ENCODE peak calls at places on chromosomes 4 and X, in seven cellular contexts. T is A549, Q is heart left ventricle, J is breast epithelium, G is ovary, B is NB4, L is tibial nerve. E is an unnamed sample.

GRCh38 chr4:61693520-61693919 is 493.4 kb downstream of the ADGRL3 start:
- DNase-seq in T (no peak), Q (no peak), J (no peak), G (no peak), B (no peak), L (no peak), E (no peak)

GRCh38 chr4:158588285-158588684 is 66.6 kb downstream of the RXFP1 start:
- DNase-seq in T (no peak), Q (no peak), J (no peak), G (no peak), B (no peak), L (no peak), E (no peak)

GRCh38 chr4:169345207-169345788 is 74.5 kb upstream of the SH3RF1 start:
- DNase-seq in T (peak), Q (no peak), J (no peak), G (no peak), B (no peak), L (no peak), E (no peak)

GRCh38 chr4:14841801-14842748 is 160.2 kb upstream of the CPEB2 start:
- DNase-seq in T (peak), Q (peak), J (no peak), G (no peak), B (peak), L (no peak), E (no peak)

GRCh38 chr4:80243274-80244018 is 23.0 kb upstream of the FGF5 start:
- DNase-seq in T (no peak), Q (no peak), J (no peak), G (no peak), B (no peak), L (no peak), E (no peak)

GRCh38 chr4:77804471-77804870 is 14.7 kb downstream of the CNOT6L start:
- DNase-seq in T (no peak), Q (no peak), J (no peak), G (no peak), B (no peak), L (no peak), E (no peak)

GRCh38 chrX:125420809-125421208 is 101.1 kb downstream of the TEX13C start:
- DNase-seq in T (no peak), Q (no peak), J (no peak), G (no peak), B (no peak), L (no peak), E (no peak)

GRCh38 chr4:85637778-85638177 is 162.8 kb downstream of the ARHGAP24 start:
- DNase-seq in T (no peak), Q (no peak), J (no peak), G (no peak), B (no peak), L (no peak), E (no peak)

GRCh38 chrX:10296581-10296980 is 139.8 kb downstream of the CLCN4 start:
- DNase-seq in T (no peak), Q (no peak), J (no peak), G (no peak), B (no peak), L (no peak), E (no peak)

GRCh38 chr4:33467291-33467690 is 2747.1 kb downstream of the PCDH7 start:
- DNase-seq in T (no peak), Q (no peak), J (no peak), G (no peak), B (no peak), L (no peak), E (no peak)

GRCh38 chr4:93743638-93744037 is 84.9 kb upstream of the ATOH1 start:
- DNase-seq in T (no peak), Q (no peak), J (no peak), G (no peak), B (no peak), L (no peak), E (no peak)

GRCh38 chr4:152454398-152455011 is 81.4 kb downstream of the FBXW7 start:
- DNase-seq in T (peak), Q (no peak), J (no peak), G (no peak), B (peak), L (no peak), E (no peak)

GRCh38 chr4:37644962-37645361 is 41.2 kb downstream of the RELL1 start:
- DNase-seq in T (no peak), Q (no peak), J (no peak), G (no peak), B (no peak), L (no peak), E (no peak)

GRCh38 chr4:123869517-123870282 is 473.1 kb downstream of the SPRY1 start:
- DNase-seq in T (no peak), Q (no peak), J (no peak), G (peak), B (no peak), L (no peak), E (no peak)

GRCh38 chr4:118798658-118799057 is 37.3 kb downstream of the SEC24D start:
- DNase-seq in T (peak), Q (no peak), J (no peak), G (no peak), B (no peak), L (no peak), E (no peak)

GRCh38 chrX:130523460-130524394 is 121.9 kb downstream of the RBMX2 start:
- DNase-seq in T (no peak), Q (peak), J (no peak), G (no peak), B (peak), L (peak), E (no peak)

GRCh38 chr4:22515888-22516541 is at the start of gene ADGRA3:
- DNase-seq in T (peak), Q (peak), J (peak), G (peak), B (peak), L (peak), E (peak)

GRCh38 chr4:139550724-139551429 is 5.1 kb downstream of the SETD7 start:
- DNase-seq in T (no peak), Q (no peak), J (no peak), G (peak), B (no peak), L (no peak), E (no peak)

GRCh38 chr4:128688846-128689467 is 120.5 kb upstream of the JADE1 start:
- DNase-seq in T (no peak), Q (no peak), J (no peak), G (no peak), B (no peak), L (no peak), E (no peak)

GRCh38 chrX:149521438-149521837 is 16.3 kb upstream of the IDS start:
- DNase-seq in T (no peak), Q (no peak), J (no peak), G (no peak), B (no peak), L (no peak), E (no peak)

GRCh38 chr4:52640808-52641595 is 18.1 kb downstream of the USP46 start:
- DNase-seq in T (no peak), Q (no peak), J (no peak), G (no peak), B (no peak), L (no peak), E (no peak)

DNA sequence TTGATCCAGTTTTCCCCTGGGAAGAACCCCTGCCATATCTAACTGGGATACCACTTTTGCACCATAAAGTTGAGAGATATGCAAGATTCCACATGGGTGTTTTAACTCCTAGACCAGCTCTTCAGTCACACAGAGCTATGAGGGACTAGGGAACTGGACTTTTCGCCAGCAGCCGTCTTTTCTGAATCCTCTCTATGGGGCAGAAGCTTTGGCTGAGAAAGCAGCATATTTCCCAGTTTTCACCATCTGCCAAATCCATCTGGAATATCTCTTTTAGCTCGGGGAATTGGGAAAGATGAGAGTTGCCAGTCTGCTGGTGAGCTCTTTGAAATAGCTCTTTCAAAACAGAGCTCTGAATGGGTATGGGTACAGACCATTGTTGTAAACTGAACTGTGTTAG is 20.9 kb downstream of the APOOL start:
- DNase-seq in T (no peak), Q (no peak), J (no peak), G (no peak), B (no peak), L (no peak), E (no peak)
- TF ChIP-seq CTCF in T (no peak), Q (no peak), J (no peak), G (no peak), B (no peak), L (no peak), E (no peak)

GRCh38 chrX:37347420-37347819 is 1.7 kb upstream of the PRRG1 start:
- DNase-seq in T (no peak), Q (no peak), J (no peak), G (no peak), B (peak), L (peak), E (no peak)
- TF ChIP-seq POLR2A in T (no peak), Q (no peak), J (no peak), G (no peak), B (no peak), L (no peak), E (no peak)

GRCh38 chr4:7041851-7042696 is 1.1 kb upstream of the TADA2B start:
- DNase-seq in T (no peak), Q (peak), J (no peak), G (peak), B (peak), L (peak), E (peak)

GRCh38 chr4:7044415-7044930 is 1.3 kb downstream of the TADA2B start:
- DNase-seq in T (no peak), Q (no peak), J (no peak), G (peak), B (no peak), L (no peak), E (no peak)

GRCh38 chr4:7041246-7041645 is 1.9 kb upstream of the TADA2B start:
- DNase-seq in T (no peak), Q (no peak), J (no peak), G (no peak), B (no peak), L (no peak), E (no peak)

GRCh38 chr4:7043521-7044414 is 596 bp downstream of the TADA2B start:
- DNase-seq in T (peak), Q (peak), J (no peak), G (peak), B (peak), L (no peak), E (no peak)

DNA sequence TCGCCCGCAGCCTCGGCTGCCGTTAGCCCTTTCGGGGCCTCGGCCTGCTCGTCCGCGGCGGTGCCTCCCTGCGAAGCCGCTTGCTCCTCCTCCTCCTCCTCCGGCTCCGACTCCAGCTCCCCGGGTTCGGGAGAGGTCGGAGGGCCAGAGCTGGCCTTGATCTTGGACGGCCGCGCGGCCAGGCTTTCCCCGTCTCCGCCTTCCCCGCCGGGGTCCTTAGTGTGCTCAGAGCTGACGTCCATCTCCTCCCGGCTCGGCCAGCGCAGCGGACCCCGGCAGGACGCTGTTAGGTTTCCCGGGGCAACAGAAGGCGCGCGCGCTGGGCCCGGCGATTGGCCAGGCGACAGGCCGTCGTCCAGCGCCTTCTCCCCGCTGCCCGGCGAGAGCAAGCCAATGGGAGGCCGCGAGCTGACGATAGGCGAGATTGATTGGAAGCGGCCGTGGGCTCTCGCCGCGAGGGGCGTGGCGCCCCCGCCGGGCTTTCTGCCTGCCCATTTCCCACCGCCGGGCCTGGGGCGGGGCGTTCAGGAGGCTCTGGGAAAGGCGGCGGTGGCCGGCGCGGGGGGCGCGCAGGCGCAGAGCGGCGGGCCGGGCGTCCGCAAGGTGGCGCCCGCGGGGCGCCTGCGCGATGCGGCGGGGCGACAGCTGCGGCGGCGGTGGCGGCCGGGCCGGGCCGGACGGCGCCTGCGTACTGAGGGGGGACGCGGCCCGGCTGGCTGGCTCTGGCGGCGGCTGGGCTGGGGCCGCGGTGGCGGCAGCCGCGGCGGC is at the start of gene TADA2B:
- DNase-seq in T (peak), Q (peak), J (peak), G (peak), B (peak), L (peak), E (peak)
- TF ChIP-seq CTCF in T (peak), Q (peak), J (no peak), G (peak), B (no peak), L (no peak), E (no peak)

DNA sequence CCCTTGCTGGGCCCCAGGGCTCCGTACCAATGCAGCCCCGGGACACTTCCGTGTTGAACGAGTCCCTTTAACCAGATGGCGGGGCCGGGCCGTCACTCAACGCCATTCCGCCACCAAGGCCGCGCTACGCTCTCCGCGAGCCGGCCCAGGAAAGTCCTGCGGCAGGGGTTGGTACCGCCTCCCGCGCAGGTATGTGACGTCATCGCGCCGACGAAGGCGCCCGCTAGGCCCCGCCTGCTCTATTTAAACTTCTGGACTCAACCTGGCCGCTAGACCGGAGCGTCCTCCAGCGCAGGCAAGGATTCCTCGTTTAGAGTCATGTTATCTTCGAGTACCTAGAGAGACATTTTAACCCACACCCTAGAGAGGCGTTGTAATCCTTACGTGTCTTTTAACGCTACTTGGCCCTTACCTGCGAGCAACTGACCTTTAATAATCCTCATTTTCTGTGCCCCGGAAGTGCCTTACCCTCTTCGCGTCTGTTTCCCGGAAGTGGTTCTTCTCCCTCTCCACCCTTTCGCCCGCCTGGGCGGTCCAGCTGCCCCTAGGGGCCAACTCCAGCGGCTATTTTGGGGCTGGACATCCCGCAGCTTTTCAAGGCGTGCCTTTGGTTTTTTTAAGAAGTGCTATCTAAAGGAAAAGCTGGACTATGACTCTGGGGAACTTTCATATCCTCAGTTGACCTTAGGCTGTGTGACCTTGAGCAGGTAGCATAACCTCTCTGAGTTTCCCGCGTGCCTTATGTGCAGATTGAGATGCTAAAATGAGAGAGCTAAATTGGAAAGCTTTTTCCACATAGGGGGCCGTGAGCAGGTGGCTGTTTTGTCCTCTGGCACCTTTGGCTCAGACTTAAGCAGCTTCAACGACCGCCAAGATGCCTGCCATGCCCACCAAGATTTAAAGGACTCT is at the start of gene PNPLA4:
- DNase-seq in T (peak), Q (peak), J (peak), G (peak), B (peak), L (peak), E (peak)
- TF ChIP-seq POLR2A in T (peak), Q (peak), J (no peak), G (no peak), B (peak), L (peak), E (no peak)

DNA sequence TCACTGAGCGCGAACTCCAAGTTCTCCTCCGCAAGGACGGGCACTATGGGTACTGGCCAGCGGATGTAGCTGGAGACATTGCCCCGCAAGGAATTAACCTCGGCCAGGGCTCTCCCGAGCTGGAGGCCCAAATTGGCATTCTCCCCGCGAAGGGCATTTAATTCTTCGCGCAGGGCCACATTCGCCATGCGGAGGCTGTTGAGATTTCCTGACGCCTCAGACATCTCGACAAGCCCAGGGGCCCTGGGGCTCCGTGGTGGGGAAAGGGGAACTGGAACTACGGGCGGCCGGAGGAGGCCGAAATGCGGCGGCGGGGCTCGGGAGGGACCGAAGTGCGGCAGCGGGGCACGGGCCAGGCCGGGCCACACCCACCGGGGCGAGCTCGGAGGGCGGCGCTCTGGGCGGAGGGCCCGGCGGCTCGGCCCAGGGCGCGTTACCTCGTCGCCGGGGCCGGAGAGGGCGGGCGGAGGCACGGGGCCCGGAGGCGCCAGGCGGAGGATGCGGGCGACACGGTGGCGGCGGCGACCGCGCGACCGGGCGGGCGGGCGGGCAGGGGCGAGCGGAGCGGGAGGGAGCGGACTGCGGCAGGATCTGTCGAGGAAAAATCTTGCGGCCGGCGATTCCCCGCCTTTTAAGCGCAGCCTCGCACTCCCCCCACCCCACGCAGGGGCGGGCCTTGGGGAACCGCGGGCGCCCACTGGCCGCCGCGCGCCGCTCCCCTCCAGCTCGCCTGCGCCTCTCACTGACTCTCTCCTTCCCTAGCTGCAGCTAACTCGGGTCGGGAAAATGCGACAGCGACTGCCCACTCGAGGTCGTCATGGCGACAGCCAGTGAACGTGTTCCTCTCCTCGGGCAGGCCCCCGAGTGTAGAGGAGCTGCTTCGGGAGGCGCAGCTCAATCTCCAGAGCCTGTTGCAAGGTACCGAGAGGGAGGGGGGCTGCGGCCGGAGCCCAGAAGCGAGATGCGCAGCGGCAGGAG is at the start of gene RTL5:
- DNase-seq in T (peak), Q (peak), J (peak), G (peak), B (peak), L (peak), E (peak)
- TF ChIP-seq CTCF in T (no peak), Q (no peak), J (no peak), G (no peak), B (no peak), L (no peak), E (no peak)

GRCh38 chrX:24945009-24945408 is 70.8 kb downstream of the ARX start:
- DNase-seq in T (no peak), Q (no peak), J (no peak), G (no peak), B (no peak), L (no peak), E (no peak)
- TF ChIP-seq POLR2A in T (no peak), Q (no peak), J (no peak), G (no peak), B (no peak), L (no peak), E (no peak)

GRCh38 chr4:99157478-99157935 is 13.4 kb upstream of the ADH4 start:
- DNase-seq in T (no peak), Q (no peak), J (no peak), G (no peak), B (no peak), L (no peak), E (no peak)

GRCh38 chr4:99161700-99162099 is 17.6 kb upstream of the ADH4 start:
- DNase-seq in T (no peak), Q (no peak), J (no peak), G (no peak), B (no peak), L (no peak), E (no peak)

GRCh38 chr4:99154658-99155342 is 10.7 kb upstream of the ADH4 start:
- DNase-seq in T (no peak), Q (no peak), J (no peak), G (no peak), B (no peak), L (no peak), E (no peak)

GRCh38 chr4:99156992-99157391 is 12.9 kb upstream of the ADH4 start:
- DNase-seq in T (no peak), Q (no peak), J (no peak), G (no peak), B (no peak), L (no peak), E (no peak)

GRCh38 chr4:99159699-99160098 is 15.6 kb upstream of the ADH4 start:
- DNase-seq in T (no peak), Q (no peak), J (no peak), G (no peak), B (no peak), L (no peak), E (no peak)
- TF ChIP-seq CTCF in T (peak), Q (no peak), J (no peak), G (no peak), B (no peak), L (no peak), E (no peak)

GRCh38 chrX:49199906-49200771 is at the start of gene SYP:
- DNase-seq in T (peak), Q (peak), J (peak), G (peak), B (peak), L (peak), E (peak)
- TF ChIP-seq POLR2A in T (peak), Q (peak), J (peak), G (peak), B (peak), L (peak), E (no peak)